ENCODE peak calls at places on chromosomes 4 and X, in seven cellular contexts. S, A, O, I, U, R and J are unnamed samples.

GRCh38 chr4:105225500-105225899 is 78.8 kb downstream of the TET2 start:
- DNase-seq in S (no peak), A (no peak), O (no peak), I (no peak), U (no peak), R (no peak), J (no peak)

GRCh38 chrX:27597506-27597905 is 7.4 kb downstream of the DCAF8L2 start:
- DNase-seq in S (no peak), A (no peak), O (no peak), I (no peak), U (no peak), R (no peak), J (no peak)

GRCh38 chr4:132218406-132218805 is 930.7 kb upstream of the PCDH10 start:
- DNase-seq in S (no peak), A (no peak), O (no peak), I (no peak), U (no peak), R (no peak), J (no peak)

GRCh38 chr4:168587326-168588125 is 90.7 kb downstream of the PALLD start:
- DNase-seq in S (no peak), A (no peak), O (peak; percentile 81), I (peak; percentile 92), U (no peak), R (no peak), J (no peak)

GRCh38 chr4:106287353-106287969 is 28.5 kb downstream of the TBCK start:
- DNase-seq in S (no peak), A (no peak), O (peak; percentile 86), I (peak; percentile 86), U (no peak), R (peak; percentile 3), J (no peak)

GRCh38 chr4:80235451-80235850 is 31.0 kb upstream of the FGF5 start:
- DNase-seq in S (no peak), A (no peak), O (peak; percentile 54), I (peak; percentile 63), U (no peak), R (no peak), J (no peak)

GRCh38 chr4:170089274-170089742 is 448 bp downstream of the AADAT start:
- DNase-seq in S (no peak), A (no peak), O (peak; percentile 49), I (peak; percentile 61), U (no peak), R (peak; percentile 7), J (no peak)

GRCh38 chr4:42357325-42357724 is 40.0 kb upstream of the SHISA3 start:
- DNase-seq in S (no peak), A (no peak), O (no peak), I (no peak), U (no peak), R (no peak), J (no peak)

GRCh38 chrX:20432048-20432447 is 165.3 kb upstream of the RPS6KA3 start:
- DNase-seq in S (no peak), A (no peak), O (peak; percentile 50), I (peak; percentile 26), U (no peak), R (no peak), J (no peak)

GRCh38 chr4:6573551-6573950 is 1.4 kb upstream of the MAN2B2 start:
- DNase-seq in S (no peak), A (no peak), O (no peak), I (no peak), U (no peak), R (no peak), J (no peak)

GRCh38 chr4:47926667-47927258 is 12.4 kb upstream of the NFXL1 start:
- DNase-seq in S (peak; percentile 61), A (no peak), O (peak; percentile 52), I (peak; percentile 60), U (no peak), R (peak; percentile 80), J (no peak)

GRCh38 chr4:1460967-1461868 is 55.0 kb upstream of the NKX1-1 start:
- DNase-seq in S (peak; percentile 15), A (no peak), O (no peak), I (no peak), U (no peak), R (no peak), J (no peak)

GRCh38 chr4:17232575-17233253 is 279.2 kb downstream of the QDPR start:
- DNase-seq in S (peak; percentile 30), A (no peak), O (peak; percentile 67), I (peak; percentile 79), U (peak; percentile 5), R (no peak), J (no peak)

GRCh38 chr4:172168888-172169287 is 355.7 kb downstream of the GALNTL6 start:
- DNase-seq in S (no peak), A (no peak), O (peak; percentile 26), I (no peak), U (no peak), R (no peak), J (no peak)
- H3K27ac ChIP-seq in S (no peak overlapping the region), A (no peak overlapping the region), O (no peak overlapping the region), I (no peak overlapping the region), U (no peak overlapping the region), R (no peak overlapping the region), J (no peak overlapping the region)

GRCh38 chr4:39855909-39856512 is 121.7 kb downstream of the PDS5A start:
- DNase-seq in S (no peak), A (no peak), O (peak; percentile 45), I (peak; percentile 53), U (no peak), R (peak; percentile 5), J (no peak)
- H3K36me3 ChIP-seq in S (peaks cover 74% of the 10 kb centered on the region), A (peaks cover 48% of the 10 kb centered on the region), O (peaks cover 4% of the 10 kb centered on the region), I (peaks cover 56% of the 10 kb centered on the region), U (peaks cover 16% of the 10 kb centered on the region), R (no peaks in the 10 kb centered on the region), J (peaks cover 11% of the 10 kb centered on the region)

DNA sequence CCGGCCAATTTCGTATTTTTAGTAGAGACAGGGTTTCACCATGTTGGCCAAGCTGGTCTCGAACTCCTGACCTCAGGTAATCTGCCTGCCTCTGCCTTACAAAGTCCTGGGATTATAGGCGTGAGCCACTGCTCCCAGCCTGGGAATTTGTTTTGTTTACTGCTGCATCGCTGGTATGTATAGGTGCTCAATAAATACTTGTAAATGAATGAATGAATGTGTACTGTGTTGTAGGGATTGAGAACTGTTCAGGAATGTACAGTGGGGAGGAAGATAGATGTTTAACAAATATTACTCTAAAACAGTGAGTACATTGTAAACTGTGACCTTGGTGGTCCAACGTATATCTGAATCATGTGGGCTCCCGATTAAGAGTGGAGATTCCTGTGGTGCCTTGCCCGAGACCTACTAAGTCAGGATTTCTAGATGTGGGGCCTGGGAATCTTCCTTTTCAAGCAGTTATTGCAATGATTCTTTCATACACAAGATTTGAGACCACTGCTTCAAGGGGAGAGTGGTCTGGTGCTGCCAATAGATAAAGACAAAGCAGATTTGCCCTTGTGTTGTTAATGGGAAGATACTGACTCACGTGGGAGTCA is 41.0 kb downstream of the WWC2 start:
- DNase-seq in S (no peak), A (no peak), O (no peak), I (peak; percentile 50), U (no peak), R (no peak), J (no peak)
- H3K4me1 ChIP-seq in S (no peaks in the 10 kb centered on the region), A (peaks cover 18% of the 10 kb centered on the region), O (peaks cover 10% of the 10 kb centered on the region), I (peaks cover 58% of the 10 kb centered on the region), U (peaks cover 30% of the 10 kb centered on the region), R (no peaks in the 10 kb centered on the region), J (peaks cover 6% of the 10 kb centered on the region)

GRCh38 chrX:53422091-53422914 is at the start of the genes RIBC1 and SMC1A:
- DNase-seq in S (peak; percentile 99), A (peak; percentile 99), O (peak; percentile 96), I (peak; percentile 96), U (peak; percentile 81), R (peak; percentile 93), J (peak; percentile 83)

GRCh38 chrX:53421772-53422090 is 723 bp downstream of the SMC1A start:
- DNase-seq in S (no peak), A (no peak), O (no peak), I (no peak), U (no peak), R (no peak), J (no peak)

GRCh38 chrX:53422915-53423268 is 219 bp downstream of the RIBC1 start:
- DNase-seq in S (no peak), A (no peak), O (no peak), I (no peak), U (no peak), R (no peak), J (no peak)

GRCh38 chrX:53421125-53421524 is 1.3 kb downstream of the SMC1A start:
- DNase-seq in S (no peak), A (no peak), O (no peak), I (no peak), U (no peak), R (no peak), J (no peak)
- H3K27ac ChIP-seq in S (peak overlapping the region; percentile 96), A (no peak overlapping the region), O (no peak overlapping the region), I (no peak overlapping the region), U (no peak overlapping the region), R (no peak overlapping the region), J (no peak overlapping the region)